ENCODE peak calls at places on chromosome 7, in ten cellular contexts. I is HCT116; Z is gastrocnemius medialis; X is testis; U is aorta; K is tibial artery; V is PC-9; W is CD8-positive, alpha-beta memory T cell; E is PC-3; S is dorsolateral prefrontal cortex. M is an unnamed sample.

GRCh38 chr7:68929712-68930395 is 668.4 kb upstream of the AUTS2 start:
- DNase-seq in I (no peak), Z (no peak), X (no peak), U (no peak), K (no peak), V (no peak), W (no peak), E (no peak), S (no peak), M (peak)

GRCh38 chr7:40945788-40946187 is 757.1 kb downstream of the INHBA start:
- DNase-seq in I (no peak), Z (no peak), X (no peak), U (no peak), K (no peak), V (no peak), W (no peak), E (no peak), S (no peak), M (no peak)

GRCh38 chr7:101171442-101171837 is 6.1 kb upstream of the VGF start:
- DNase-seq in I (no peak), Z (no peak), X (no peak), U (no peak), K (no peak), V (no peak), W (no peak), E (no peak), S (no peak), M (no peak)

GRCh38 chr7:13179011-13179574 is 491.7 kb downstream of the ARL4A start:
- DNase-seq in I (no peak), Z (no peak), X (no peak), U (no peak), K (no peak), V (no peak), W (no peak), E (peak), S (no peak), M (peak)

GRCh38 chr7:99229234-99229633 is 21.3 kb upstream of the KPNA7 start:
- DNase-seq in I (no peak), Z (no peak), X (no peak), U (no peak), K (no peak), V (no peak), W (no peak), E (no peak), S (no peak), M (no peak)

GRCh38 chr7:6505685-6506559 is 45.3 kb downstream of the GRID2IP start:
- DNase-seq in I (no peak), Z (no peak), X (no peak), U (no peak), K (no peak), V (no peak), W (no peak), E (no peak), S (no peak), M (no peak)

GRCh38 chr7:84178013-84178412 is 16.6 kb downstream of the SEMA3A start:
- DNase-seq in I (no peak), Z (no peak), X (no peak), U (no peak), K (no peak), V (no peak), W (no peak), E (peak), S (no peak), M (no peak)

GRCh38 chr7:95396136-95397032 is at the start of gene PON3:
- DNase-seq in I (peak), Z (no peak), X (peak), U (no peak), K (no peak), V (peak), W (peak), E (no peak), S (no peak), M (peak)

GRCh38 chr7:70634610-70635068 is 497.3 kb upstream of the GALNT17 start:
- DNase-seq in I (no peak), Z (no peak), X (no peak), U (no peak), K (no peak), V (no peak), W (no peak), E (no peak), S (no peak), M (no peak)

GRCh38 chr7:125563964-125564529 is 634.4 kb upstream of the POT1 start:
- DNase-seq in I (no peak), Z (no peak), X (no peak), U (no peak), K (no peak), V (no peak), W (no peak), E (peak), S (no peak), M (no peak)

GRCh38 chr7:133668296-133669060 is 415.6 kb downstream of the EXOC4 start:
- DNase-seq in I (no peak), Z (no peak), X (no peak), U (no peak), K (no peak), V (no peak), W (no peak), E (peak), S (no peak), M (no peak)

GRCh38 chr7:159031135-159031701 is 113.4 kb downstream of the VIPR2 start:
- DNase-seq in I (no peak), Z (no peak), X (peak), U (peak), K (peak), V (no peak), W (no peak), E (no peak), S (no peak), M (peak)

GRCh38 chr7:2355079-2356008 is 717 bp downstream of the EIF3B start:
- DNase-seq in I (no peak), Z (no peak), X (peak), U (no peak), K (no peak), V (peak), W (no peak), E (no peak), S (no peak), M (peak)

GRCh38 chr7:38186593-38187314 is 8.7 kb downstream of the STARD3NL start:
- DNase-seq in I (no peak), Z (no peak), X (no peak), U (peak), K (no peak), V (no peak), W (no peak), E (no peak), S (no peak), M (no peak)

GRCh38 chr7:41828911-41829310 is 126.0 kb upstream of the INHBA start:
- DNase-seq in I (no peak), Z (no peak), X (no peak), U (no peak), K (no peak), V (no peak), W (no peak), E (no peak), S (no peak), M (no peak)

GRCh38 chr7:43454936-43455518 is 127.9 kb upstream of the STK17A start:
- DNase-seq in I (peak), Z (no peak), X (no peak), U (no peak), K (no peak), V (no peak), W (no peak), E (peak), S (no peak), M (peak)

GRCh38 chr7:25519962-25520562 is 291.8 kb upstream of the NPVF start:
- DNase-seq in I (no peak), Z (no peak), X (no peak), U (no peak), K (no peak), V (no peak), W (no peak), E (no peak), S (no peak), M (no peak)

GRCh38 chr7:20033621-20034200 is 183.5 kb downstream of the MACC1 start:
- DNase-seq in I (no peak), Z (no peak), X (no peak), U (no peak), K (no peak), V (no peak), W (no peak), E (peak), S (no peak), M (peak)

GRCh38 chr7:94338921-94339371 is 55.7 kb upstream of the COL1A2 start:
- DNase-seq in I (no peak), Z (no peak), X (no peak), U (no peak), K (no peak), V (no peak), W (no peak), E (peak), S (no peak), M (no peak)

GRCh38 chr7:80334185-80334584 is 177.7 kb downstream of the GNAT3 start:
- DNase-seq in I (no peak), Z (no peak), X (no peak), U (no peak), K (no peak), V (no peak), W (no peak), E (peak), S (no peak), M (no peak)

GRCh38 chr7:29808075-29808786 is 1.9 kb downstream of the WIPF3 start:
- DNase-seq in I (no peak), Z (no peak), X (peak), U (no peak), K (no peak), V (no peak), W (no peak), E (no peak), S (no peak), M (no peak)

GRCh38 chr7:142954680-142955268 is 7.4 kb downstream of the KEL start:
- DNase-seq in I (no peak), Z (no peak), X (no peak), U (no peak), K (no peak), V (no peak), W (no peak), E (no peak), S (no peak), M (no peak)

GRCh38 chr7:116929021-116929420 is 24.3 kb upstream of the ST7 start:
- DNase-seq in I (no peak), Z (no peak), X (no peak), U (no peak), K (no peak), V (no peak), W (no peak), E (peak), S (no peak), M (no peak)

GRCh38 chr7:46939558-46939957 is 642.4 kb downstream of the TNS3 start:
- DNase-seq in I (no peak), Z (no peak), X (no peak), U (no peak), K (no peak), V (no peak), W (no peak), E (no peak), S (no peak), M (no peak)

GRCh38 chr7:36286241-36286640 is 103.4 kb upstream of the ANLN start:
- DNase-seq in I (no peak), Z (no peak), X (no peak), U (no peak), K (no peak), V (no peak), W (peak), E (no peak), S (no peak), M (no peak)

GRCh38 chr7:90773269-90773668 is 177.1 kb downstream of the CDK14 start:
- DNase-seq in I (no peak), Z (no peak), X (no peak), U (no peak), K (no peak), V (no peak), W (no peak), E (no peak), S (no peak), M (no peak)

GRCh38 chr7:25894902-25895791 is 256.9 kb upstream of the NFE2L3 start:
- DNase-seq in I (peak), Z (peak), X (peak), U (peak), K (peak), V (peak), W (peak), E (peak), S (peak), M (peak)

DNA sequence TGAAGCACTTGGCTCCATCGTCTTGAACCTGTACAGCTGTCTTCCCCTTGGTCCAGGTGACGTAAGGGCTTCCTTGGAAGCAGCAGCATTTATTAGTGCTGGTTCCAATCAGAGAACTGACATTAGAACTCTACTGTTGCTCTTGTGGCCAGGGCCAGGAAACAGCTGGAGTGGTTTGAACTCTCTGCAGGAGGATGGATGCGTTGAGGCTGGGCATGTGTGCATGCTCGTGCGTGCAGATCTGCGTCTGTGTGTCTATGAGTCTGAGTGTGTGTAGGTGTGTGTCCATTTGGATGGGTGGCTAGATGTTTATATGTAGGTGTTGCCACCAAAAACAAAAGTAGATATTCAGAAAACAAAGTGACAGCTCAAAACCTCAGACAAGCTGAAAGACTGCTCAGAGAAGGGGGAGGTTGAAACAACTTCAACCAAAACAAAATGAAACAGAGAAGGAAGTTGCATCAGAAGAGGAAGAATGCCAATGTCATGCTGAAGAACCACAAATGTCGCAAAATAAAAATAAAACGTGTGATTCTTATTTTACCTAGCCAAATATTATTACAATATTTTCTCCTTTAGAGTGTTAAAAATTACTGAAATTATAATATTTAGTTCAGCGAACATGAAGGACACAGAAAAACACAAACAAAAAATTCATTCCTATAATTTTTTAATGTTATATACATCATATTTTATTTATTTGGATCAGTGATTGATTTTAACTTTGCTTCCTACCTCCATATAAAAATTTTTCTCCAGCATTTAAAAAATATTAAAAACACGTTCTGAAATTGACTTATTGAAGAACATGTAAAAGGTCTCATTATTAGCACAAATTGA is 96.1 kb upstream of the MKLN1 start:
- DNase-seq in I (no peak), Z (no peak), X (peak), U (no peak), K (peak), V (no peak), W (peak), E (no peak), S (no peak), M (peak)
- H3K4me3 ChIP-seq in I (no peak), Z (no peak), X (no peak), U (no peak), K (no peak), V (no peak), W (peak), E (no peak), S (no peak), M (no peak)

DNA sequence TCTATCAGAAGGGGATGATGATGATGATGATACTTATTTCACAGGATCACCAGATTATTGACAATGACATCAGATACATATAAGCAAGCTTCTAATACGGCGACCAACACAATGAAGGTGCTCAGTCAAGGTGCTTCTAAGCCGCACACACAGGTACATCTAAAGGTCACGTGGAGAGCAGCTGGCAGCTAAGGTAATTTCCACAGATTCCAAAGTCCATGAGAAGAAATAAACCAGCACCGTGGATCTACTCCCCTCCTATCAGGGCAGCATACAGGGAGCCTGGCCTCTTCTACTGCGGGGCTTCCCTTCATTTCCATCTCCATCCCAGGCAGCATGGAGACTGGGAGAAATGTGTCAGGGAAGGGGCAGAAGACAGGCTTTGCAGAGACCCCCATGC is 37.5 kb downstream of the DENND11 start:
- DNase-seq in I (no peak), Z (no peak), X (no peak), U (no peak), K (peak), V (no peak), W (no peak), E (no peak), S (no peak), M (no peak)
- H3K27ac ChIP-seq in I (no peak), Z (no peak), X (no peak), U (no peak), K (no peak), V (peak), W (no peak), E (no peak), S (no peak), M (no peak)

DNA sequence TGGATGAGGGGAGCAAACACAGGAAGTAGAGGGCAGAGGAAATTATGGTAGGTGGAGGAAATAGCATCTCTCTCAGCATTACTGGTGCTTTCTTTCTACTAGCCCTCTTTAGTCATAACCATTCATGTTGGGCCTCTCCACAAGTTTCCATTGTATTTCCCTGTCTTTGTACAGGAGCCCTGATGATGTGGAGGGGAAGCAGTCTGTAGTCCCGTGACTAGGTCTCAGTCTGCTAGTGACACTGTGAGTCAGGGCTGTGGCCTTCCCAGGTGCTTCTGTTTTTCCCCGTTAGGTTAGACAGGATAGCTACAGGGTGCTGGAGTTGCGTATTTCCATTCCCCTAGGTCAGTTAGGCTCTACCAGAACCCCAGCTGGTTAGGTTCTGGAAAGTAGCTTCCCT is 82.9 kb upstream of the NAMPT start:
- DNase-seq in I (no peak), Z (no peak), X (no peak), U (no peak), K (no peak), V (no peak), W (no peak), E (no peak), S (no peak), M (no peak)
- H3K4me3 ChIP-seq in I (no peak), Z (no peak), X (no peak), U (no peak), K (no peak), V (no peak), W (no peak), E (no peak), S (no peak), M (no peak)

GRCh38 chr7:129719980-129720732 is 108.6 kb downstream of the NRF1 start:
- DNase-seq in I (no peak), Z (no peak), X (no peak), U (no peak), K (no peak), V (no peak), W (no peak), E (no peak), S (no peak), M (peak)
- H3K27ac ChIP-seq in I (no peak), Z (no peak), X (no peak), U (no peak), K (no peak), V (peak), W (peak), E (no peak), S (peak), M (no peak)

DNA sequence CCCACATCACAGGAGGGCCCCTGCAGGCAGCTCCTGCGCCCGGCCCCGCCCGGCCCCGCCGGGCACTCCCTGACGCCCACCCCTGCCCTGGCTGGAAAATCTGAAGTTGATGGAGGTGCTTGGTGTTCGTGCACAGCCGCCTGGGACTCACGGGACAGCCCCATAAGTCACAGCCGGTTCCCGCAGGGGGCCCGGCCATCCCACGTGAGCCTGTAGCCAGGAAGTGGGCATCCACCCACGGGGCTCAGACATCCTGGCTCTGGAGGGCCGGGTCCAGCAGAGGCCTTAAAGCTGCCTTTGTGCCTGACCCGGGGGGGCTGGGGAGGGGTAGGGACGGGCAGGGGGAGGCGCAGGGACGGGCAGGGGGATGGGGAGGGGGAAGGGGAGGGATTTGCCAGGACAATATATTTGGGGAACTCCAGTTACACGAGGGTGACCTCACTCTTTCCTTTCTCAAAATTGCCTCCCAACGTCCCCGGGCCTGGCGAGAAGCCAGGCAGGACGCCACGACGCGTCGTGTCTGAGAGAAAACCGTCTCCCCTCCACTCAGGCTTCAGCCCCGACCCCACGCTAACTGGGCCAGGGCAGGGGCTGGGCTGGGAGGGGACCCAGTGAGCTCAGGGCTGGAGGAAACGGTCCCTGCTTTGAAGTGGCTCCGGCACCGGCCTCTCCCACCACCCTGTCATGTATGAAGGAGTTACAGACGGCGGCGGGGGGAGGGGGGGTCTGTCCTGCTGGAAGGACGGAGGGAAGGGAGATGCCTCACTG is 82.1 kb upstream of the PDGFA start:
- DNase-seq in I (no peak), Z (no peak), X (no peak), U (peak), K (peak), V (no peak), W (peak), E (no peak), S (peak), M (peak)
- H3K4me3 ChIP-seq in I (no peak), Z (peak), X (no peak), U (no peak), K (peak), V (no peak), W (peak), E (no peak), S (no peak), M (no peak)

DNA sequence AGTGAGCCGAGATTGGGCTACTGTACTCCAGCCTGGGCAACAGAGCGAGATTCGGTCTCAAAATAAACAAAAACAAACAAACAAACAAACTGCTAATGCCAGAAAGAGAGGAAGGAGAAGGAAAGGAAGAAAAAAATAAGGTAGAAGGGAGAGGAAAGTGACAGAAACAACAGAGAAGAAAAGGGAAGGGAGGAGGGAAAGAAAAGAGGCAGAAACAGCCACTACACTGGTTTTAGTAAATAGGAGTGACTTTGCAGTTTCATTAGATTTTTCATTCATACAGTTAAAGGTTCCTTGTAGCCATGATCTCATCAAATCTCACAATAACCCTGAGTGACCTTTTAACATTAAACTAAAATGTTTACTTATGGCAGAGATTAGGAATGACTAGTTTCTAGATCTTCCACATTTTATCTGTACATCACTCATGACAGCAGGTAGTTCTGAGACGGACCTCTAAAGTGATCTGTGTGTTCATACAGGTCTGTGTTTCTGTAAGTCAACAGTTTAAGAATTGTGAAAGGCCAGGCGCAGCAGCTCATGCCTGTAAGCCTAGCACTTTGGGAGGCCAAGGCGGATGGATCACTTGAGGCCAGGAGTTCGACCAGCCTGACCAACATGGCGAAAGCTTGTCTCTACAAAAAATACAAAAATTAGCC is 191.3 kb upstream of the KLF14 start:
- DNase-seq in I (no peak), Z (no peak), X (no peak), U (no peak), K (no peak), V (no peak), W (no peak), E (peak), S (no peak), M (no peak)
- H3K27ac ChIP-seq in I (peak), Z (peak), X (no peak), U (no peak), K (no peak), V (peak), W (no peak), E (peak), S (peak), M (no peak)

GRCh38 chr7:55569797-55570196 is 2.5 kb downstream of the VOPP1 start:
- DNase-seq in I (no peak), Z (no peak), X (no peak), U (no peak), K (no peak), V (no peak), W (peak), E (no peak), S (no peak), M (no peak)
- H3K4me3 ChIP-seq in I (no peak), Z (no peak), X (no peak), U (no peak), K (no peak), V (peak), W (peak), E (no peak), S (no peak), M (no peak)

GRCh38 chr7:53050433-53050832 is 15.0 kb downstream of the POM121L12 start:
- DNase-seq in I (no peak), Z (no peak), X (no peak), U (no peak), K (no peak), V (no peak), W (no peak), E (no peak), S (no peak), M (no peak)
- H3K27ac ChIP-seq in I (no peak), Z (no peak), X (no peak), U (no peak), K (no peak), V (no peak), W (no peak), E (no peak), S (no peak), M (no peak)